ENCODE peak calls at places on chromosome 14, in ten cellular contexts. S is progenitor cell of endocrine pancreas, U is endothelial cell, R is prostate gland, K is HCT116, F is fibroblast of pulmonary artery, O is heart right ventricle, Q is IMR-90, X is esophagus squamous epithelium, I is astrocyte of the spinal cord. B is an unnamed sample.

GRCh38 chr14:89386214-89386886 is 30.7 kb downstream of the FOXN3 start:
- DNase-seq in R (no peak), S (no peak), U (no peak), K (no peak), Q (peak), O (no peak), X (no peak), I (peak), F (no peak), B (no peak)

GRCh38 chr14:52125885-52126284 is 57.0 kb upstream of the NID2 start:
- DNase-seq in K (no peak), U (no peak), X (no peak), R (no peak), I (no peak), O (no peak), S (no peak), Q (no peak), F (no peak), B (no peak)

GRCh38 chr14:35341454-35342159 is 49.4 kb downstream of the PSMA6 start:
- DNase-seq in U (no peak), I (peak), O (peak), X (peak), Q (peak), K (peak), R (peak), F (peak), S (no peak), B (peak)

GRCh38 chr14:20501346-20501745 is 4.0 kb upstream of the RNASE10 start:
- DNase-seq in S (no peak), F (peak), U (no peak), O (no peak), I (peak), K (no peak), R (no peak), X (no peak), Q (peak), B (no peak)

GRCh38 chr14:71931492-71932228 is 569 bp upstream of the RGS6 start:
- DNase-seq in S (no peak), O (peak), K (no peak), X (no peak), U (peak), F (no peak), I (no peak), Q (no peak), R (no peak), B (no peak)

GRCh38 chr14:59890676-59891075 is 20.1 kb upstream of the RTN1 start:
- DNase-seq in X (no peak), R (no peak), O (no peak), S (no peak), I (no peak), F (no peak), Q (no peak), U (no peak), K (no peak), B (no peak)

GRCh38 chr14:96999654-97000155 is 202.5 kb downstream of the VRK1 start:
- DNase-seq in K (no peak), S (no peak), U (no peak), I (no peak), R (no peak), F (no peak), O (no peak), X (no peak), Q (no peak), B (no peak)

GRCh38 chr14:52363969-52364368 is 49.9 kb downstream of the PTGER2 start:
- DNase-seq in X (no peak), U (no peak), O (no peak), R (no peak), Q (no peak), K (no peak), F (no peak), I (no peak), S (no peak), B (no peak)

GRCh38 chr14:41604793-41605534 is 1.7 kb upstream of the LRFN5 start:
- DNase-seq in F (peak), U (peak), R (no peak), I (peak), O (peak), S (peak), K (no peak), X (no peak), Q (peak), B (peak)

GRCh38 chr14:91897121-91897701 is 29.9 kb upstream of the TC2N start:
- DNase-seq in X (no peak), R (peak), I (peak), O (peak), S (no peak), U (no peak), K (no peak), F (peak), Q (peak), B (no peak)

GRCh38 chr14:23568600-23569310 is 1.2 kb upstream of the AP1G2 start:
- DNase-seq in U (peak), O (no peak), K (no peak), X (no peak), I (no peak), Q (no peak), S (no peak), F (no peak), R (no peak), B (no peak)

GRCh38 chr14:63770187-63770807 is 42.4 kb upstream of the SGPP1 start:
- DNase-seq in F (peak), R (peak), K (peak), U (peak), Q (peak), X (no peak), S (no peak), O (no peak), I (peak), B (peak)

GRCh38 chr14:69298131-69299071 is 38.4 kb downstream of the GALNT16 start:
- DNase-seq in K (no peak), X (no peak), Q (no peak), U (no peak), S (no peak), F (no peak), R (no peak), I (no peak), O (no peak), B (no peak)

GRCh38 chr14:69303086-69303485 is 43.1 kb downstream of the GALNT16 start:
- DNase-seq in U (no peak), F (no peak), I (no peak), Q (no peak), O (no peak), S (no peak), K (no peak), R (no peak), X (no peak), B (no peak)

GRCh38 chr14:69300601-69301221 is 40.8 kb downstream of the GALNT16 start:
- DNase-seq in R (no peak), S (no peak), Q (no peak), K (no peak), I (no peak), X (no peak), O (no peak), U (no peak), F (no peak), B (no peak)

GRCh38 chr14:69299286-69300035 is 39.5 kb downstream of the GALNT16 start:
- DNase-seq in X (no peak), K (no peak), O (no peak), Q (no peak), S (no peak), U (peak), R (no peak), I (no peak), F (no peak), B (no peak)
- TF ChIP-seq CTCF in X (no peak), K (peak), O (no peak), Q (peak), S (no peak), U (no peak), R (no peak), I (peak), F (peak), B (no peak)

GRCh38 chr14:100640481-100641273 is 53.5 kb upstream of the BEGAIN start:
- DNase-seq in K (no peak), O (no peak), S (no peak), I (peak), U (no peak), F (no peak), R (no peak), Q (peak), X (no peak), B (no peak)
- TF ChIP-seq CTCF in K (no peak), O (no peak), S (no peak), I (no peak), U (no peak), F (no peak), R (no peak), Q (no peak), X (no peak), B (no peak)

GRCh38 chr14:94522115-94522724 is 13.0 kb upstream of the SERPINA12 start:
- DNase-seq in U (no peak), I (no peak), R (no peak), S (no peak), K (no peak), X (no peak), F (no peak), Q (no peak), O (no peak), B (no peak)

GRCh38 chr14:94517641-94518257 is 8.5 kb upstream of the SERPINA12 start:
- DNase-seq in F (no peak), I (peak), S (no peak), R (no peak), U (no peak), Q (no peak), K (no peak), O (no peak), X (no peak), B (no peak)

GRCh38 chr14:94523265-94523664 is 14.0 kb upstream of the SERPINA12 start:
- DNase-seq in X (no peak), U (no peak), Q (no peak), R (no peak), I (no peak), F (no peak), K (no peak), S (no peak), O (no peak), B (no peak)

GRCh38 chr14:94524093-94524492 is 14.8 kb upstream of the SERPINA12 start:
- DNase-seq in K (no peak), F (no peak), Q (no peak), S (no peak), U (no peak), X (no peak), R (no peak), I (no peak), O (no peak), B (no peak)

GRCh38 chr14:94521375-94522114 is 12.3 kb upstream of the SERPINA12 start:
- DNase-seq in F (no peak), I (no peak), S (no peak), O (no peak), Q (no peak), U (no peak), K (no peak), X (no peak), R (no peak), B (no peak)
- TF ChIP-seq CTCF in F (no peak), I (no peak), S (no peak), O (no peak), Q (no peak), U (no peak), K (no peak), X (no peak), R (no peak), B (no peak)

GRCh38 chr14:55706893-55707292 is 126.9 kb downstream of the KTN1 start:
- DNase-seq in K (no peak), S (no peak), F (no peak), O (no peak), Q (peak), I (no peak), X (no peak), U (no peak), R (no peak), B (no peak)

GRCh38 chr14:55706341-55706684 is 126.3 kb downstream of the KTN1 start:
- DNase-seq in X (no peak), U (no peak), S (no peak), R (no peak), Q (no peak), O (no peak), K (no peak), I (no peak), F (no peak), B (no peak)

GRCh38 chr14:55705651-55706340 is 125.8 kb downstream of the KTN1 start:
- DNase-seq in O (no peak), F (no peak), S (no peak), Q (no peak), I (no peak), X (no peak), R (peak), K (no peak), U (no peak), B (peak)

GRCh38 chr14:55704654-55705053 is 124.6 kb downstream of the KTN1 start:
- DNase-seq in R (no peak), I (no peak), S (no peak), F (no peak), O (no peak), Q (no peak), U (no peak), X (no peak), K (no peak), B (no peak)

GRCh38 chr14:55707365-55707804 is 127.4 kb downstream of the KTN1 start:
- DNase-seq in F (peak), K (no peak), O (no peak), R (peak), X (no peak), S (no peak), Q (peak), I (peak), U (no peak), B (peak)
- TF ChIP-seq CTCF in F (peak), K (peak), O (peak), R (peak), X (peak), S (peak), Q (peak), I (peak), U (peak), B (peak)

DNA sequence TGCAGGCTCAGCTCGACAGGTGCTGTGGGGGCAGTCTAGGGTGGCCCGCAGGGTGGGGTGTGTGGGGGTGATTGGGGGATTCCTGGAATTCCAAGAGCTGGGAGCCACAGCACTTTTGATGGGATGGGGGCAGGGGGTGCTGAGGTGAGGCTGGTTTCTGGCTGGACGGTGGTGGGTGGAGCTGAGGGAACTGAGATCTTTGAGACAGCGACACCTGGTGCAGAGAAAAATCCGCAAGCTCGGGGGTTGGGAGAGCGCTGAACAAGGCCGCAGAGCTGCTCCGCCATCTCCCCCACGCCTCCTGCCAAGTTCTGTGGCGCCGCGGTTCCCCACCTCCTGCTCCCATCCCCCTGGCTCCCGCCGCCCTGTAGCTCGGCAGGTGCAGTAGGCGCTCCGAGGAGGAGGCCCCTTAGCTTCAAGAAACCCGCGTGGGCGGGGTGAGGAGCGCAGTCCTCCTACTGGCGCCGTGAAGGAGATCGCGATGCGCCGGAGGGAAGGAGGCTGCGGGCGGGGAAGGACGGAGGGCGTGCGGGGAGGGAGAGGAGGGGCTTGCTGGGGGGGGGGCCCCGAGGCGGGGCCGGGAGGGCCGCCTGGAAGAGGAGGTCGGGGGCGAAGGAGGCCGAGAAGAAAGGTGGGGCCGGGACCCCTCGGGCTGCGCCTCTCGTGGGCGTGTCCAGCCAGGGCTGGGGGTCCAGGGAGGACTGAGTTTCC is 1.3 kb upstream of the TEDC1 start:
- DNase-seq in Q (peak), K (peak), U (peak), S (peak), I (peak), F (peak), O (peak), R (peak), X (peak), B (peak)
- TF ChIP-seq CTCF in Q (peak), K (peak), U (no peak), S (peak), I (peak), F (peak), O (peak), R (peak), X (peak), B (peak)